ENCODE peak calls at places on chromosomes 11 and 22, in five cellular contexts. E is kidney, P is endodermal cell, F is AG04450, T is brain microvascular endothelial cell. B is an unnamed sample.

GRCh38 chr22:20465759-20466077 is 28.1 kb upstream of the SCARF2 start:
- DNase-seq in T (no peak), P (no peak), E (no peak), F (no peak), B (no peak)

GRCh38 chr11:121153472-121153871 is 52.4 kb downstream of the TECTA start:
- DNase-seq in T (no peak), P (peak), E (no peak), F (no peak), B (no peak)

GRCh38 chr11:7840580-7840979 is 43.8 kb upstream of the OR5P2 start:
- DNase-seq in E (no peak), T (no peak), F (no peak), P (no peak), B (no peak)

GRCh38 chr11:98365941-98366340 is 654.8 kb upstream of the CNTN5 start:
- DNase-seq in P (no peak), E (no peak), F (no peak), T (no peak), B (no peak)

GRCh38 chr22:46421272-46421671 is 85.8 kb downstream of the TRMU start:
- DNase-seq in E (no peak), P (no peak), T (no peak), F (no peak), B (no peak)

GRCh38 chr11:100687032-100687629 is at the start of gene ARHGAP42:
- DNase-seq in T (peak), P (peak), F (no peak), E (peak), B (no peak)

GRCh38 chr22:31244943-31245451 is 32.9 kb downstream of the LIMK2 start:
- DNase-seq in P (no peak), E (no peak), F (no peak), T (no peak), B (no peak)

GRCh38 chr11:32094931-32095330 is 4.1 kb downstream of the RCN1 start:
- DNase-seq in F (no peak), P (no peak), E (no peak), T (no peak), B (no peak)

GRCh38 chr11:798093-798713 is at the start of gene SLC25A22:
- DNase-seq in T (peak), P (peak), E (peak), F (no peak), B (no peak)

GRCh38 chr11:118321386-118322082 is 17.0 kb downstream of the CD3E start:
- DNase-seq in E (no peak), F (no peak), T (no peak), P (no peak), B (no peak)

GRCh38 chr11:76030286-76030685 is 176.0 kb downstream of the WNT11 start:
- DNase-seq in T (peak), F (peak), E (no peak), P (no peak), B (peak)

GRCh38 chr11:96341237-96342130 is 1.5 kb downstream of the MAML2 start:
- DNase-seq in P (peak), T (no peak), E (peak), F (no peak), B (no peak)

GRCh38 chr11:13963169-13963948 is 836 bp downstream of the SPON1 start:
- DNase-seq in T (no peak), E (peak), P (peak), F (no peak), B (no peak)

GRCh38 chr11:6321961-6322362 is 1.7 kb upstream of the CAVIN3 start:
- DNase-seq in E (no peak), P (peak), F (no peak), T (peak), B (no peak)

GRCh38 chr11:75468534-75469340 is 35.7 kb upstream of the KLHL35 start:
- DNase-seq in F (peak), T (peak), P (no peak), E (peak), B (no peak)

GRCh38 chr11:114416441-114416928 is 16.0 kb downstream of the RBM7 start:
- DNase-seq in F (no peak), T (peak), E (no peak), P (no peak), B (peak)

GRCh38 chr22:29121124-29121523 is 48.3 kb downstream of the KREMEN1 start:
- DNase-seq in E (no peak), P (no peak), F (no peak), T (no peak), B (no peak)

GRCh38 chr11:129408865-129409444 is 33.3 kb downstream of the BARX2 start:
- DNase-seq in E (no peak), F (no peak), T (no peak), P (no peak), B (no peak)

DNA sequence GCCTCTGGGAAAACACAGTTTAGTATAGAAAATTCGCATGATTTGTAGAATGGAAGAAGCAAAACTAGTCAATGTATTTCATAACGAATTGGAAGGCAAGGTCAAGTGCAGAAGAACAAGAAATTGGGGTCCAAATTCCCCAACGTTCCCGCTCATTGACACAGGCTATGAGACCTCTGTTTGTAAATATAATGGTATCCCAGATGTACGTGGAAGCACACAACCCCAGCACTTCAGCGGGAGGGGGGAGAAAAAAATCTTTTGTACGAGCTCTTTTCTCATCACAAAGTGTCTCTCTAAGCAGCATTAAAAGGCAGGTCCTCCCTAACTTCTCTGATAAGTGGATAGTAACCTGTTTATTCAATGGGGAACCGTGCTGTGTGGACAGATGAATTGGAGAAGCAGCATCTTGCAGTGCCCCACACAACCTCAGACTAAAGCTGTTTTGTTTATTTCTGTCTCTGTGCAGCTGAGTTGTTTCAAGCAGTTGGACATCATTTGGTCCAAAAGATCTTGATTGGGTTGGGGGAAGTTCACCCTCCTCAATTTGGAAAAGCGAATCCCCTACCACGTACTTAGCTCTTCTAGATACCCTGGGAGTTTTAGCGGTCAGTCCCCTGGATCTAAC is 1.1 kb upstream of the GAB2 start:
- DNase-seq in P (no peak), F (no peak), E (no peak), T (peak), B (no peak)
- H3K27ac ChIP-seq in P (no peak), F (peak), E (no peak), T (peak), B (no peak)

DNA sequence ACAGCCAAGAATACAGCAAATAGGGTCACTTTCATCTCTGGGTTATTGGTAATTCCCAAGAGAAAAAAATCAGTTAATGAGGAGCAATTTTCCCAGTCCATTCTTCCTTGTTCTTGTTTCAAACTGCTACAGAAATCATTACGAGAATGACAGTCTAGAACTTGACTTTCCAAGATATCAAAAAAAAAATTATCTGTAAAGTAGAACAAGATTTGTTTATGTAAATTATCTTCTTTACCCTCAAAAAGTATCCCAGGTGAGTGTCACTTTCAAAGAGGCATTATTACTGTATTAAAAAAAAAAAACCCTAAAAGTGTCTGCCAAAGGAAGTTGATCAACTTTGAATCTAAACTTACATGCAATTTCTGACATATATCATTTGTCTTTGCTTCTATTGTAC is at the start of gene OR5W2:
- DNase-seq in F (no peak), P (no peak), T (no peak), E (no peak), B (no peak)
- H3K27ac ChIP-seq in F (no peak), P (no peak), T (no peak), E (no peak), B (no peak)

GRCh38 chr11:74468058-74468457 is 709 bp upstream of the KCNE3 start:
- DNase-seq in P (peak), E (no peak), F (no peak), T (no peak), B (no peak)
- H3K27ac ChIP-seq in P (no peak), E (peak), F (no peak), T (no peak), B (no peak)

DNA sequence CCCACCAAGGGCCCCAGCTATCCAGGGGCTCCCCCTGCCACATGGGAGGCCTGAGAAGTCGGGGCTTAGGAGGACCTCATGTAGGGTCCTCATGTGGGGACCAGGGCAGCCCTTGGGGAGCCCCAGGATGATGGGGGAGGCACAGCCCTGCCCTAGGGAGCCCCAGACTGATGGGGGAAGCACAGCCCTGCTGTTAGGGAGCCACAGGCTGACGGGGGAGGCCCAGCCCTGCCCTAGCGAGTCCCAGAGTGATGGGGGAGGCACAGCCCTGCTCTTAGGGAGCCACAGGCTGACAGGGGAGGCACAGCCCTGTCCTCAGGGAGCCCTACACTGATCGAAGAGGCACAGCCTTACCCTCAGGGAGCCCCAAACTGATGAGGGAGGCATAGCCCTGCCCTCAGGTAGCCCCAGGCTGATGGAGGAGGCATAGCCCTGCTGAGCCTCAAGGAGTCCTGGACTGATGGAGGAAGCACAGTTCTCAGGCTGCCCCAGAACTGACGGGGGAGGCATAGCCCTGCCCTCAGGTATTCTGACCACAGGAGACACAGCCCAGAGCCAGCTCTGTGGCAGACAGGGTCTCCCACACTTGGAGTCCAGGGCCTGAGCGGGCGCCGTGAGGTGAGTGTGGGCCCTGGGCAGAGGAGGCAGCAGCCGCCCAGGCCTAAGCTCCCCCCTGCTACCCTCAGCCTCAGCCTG is 10.8 kb downstream of the PRR33 start:
- DNase-seq in P (no peak), F (no peak), T (no peak), E (no peak), B (no peak)
- H3K27ac ChIP-seq in P (no peak), F (no peak), T (no peak), E (no peak), B (no peak)

DNA sequence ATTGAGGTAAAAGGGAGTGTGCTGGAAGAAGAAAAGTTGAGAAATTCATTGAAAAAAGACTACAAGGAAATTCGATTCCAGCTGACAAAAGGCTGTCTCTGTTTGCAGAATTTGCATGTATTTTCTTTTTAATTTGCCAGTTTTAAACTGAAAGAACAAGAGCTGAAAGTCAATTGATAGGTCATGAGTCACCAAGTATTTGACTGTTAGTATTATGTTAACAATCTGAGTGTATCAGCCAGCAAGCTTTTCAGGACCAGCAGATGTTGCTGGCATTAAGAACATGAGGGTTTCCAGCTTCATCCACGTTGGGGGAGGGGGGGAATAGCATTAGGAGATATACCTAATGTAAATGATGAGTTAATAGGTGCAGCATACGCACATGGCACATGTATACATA is 726.7 kb downstream of the METTL15 start:
- DNase-seq in F (peak), T (peak), P (no peak), E (no peak), B (no peak)
- H3K27ac ChIP-seq in F (peak), T (peak), P (no peak), E (no peak), B (peak)

GRCh38 chr11:12169822-12170221 is 59.4 kb downstream of the MICAL2 start:
- DNase-seq in E (no peak), F (no peak), P (peak), T (no peak), B (no peak)
- H3K27ac ChIP-seq in E (no peak), F (peak), P (no peak), T (peak), B (peak)

DNA sequence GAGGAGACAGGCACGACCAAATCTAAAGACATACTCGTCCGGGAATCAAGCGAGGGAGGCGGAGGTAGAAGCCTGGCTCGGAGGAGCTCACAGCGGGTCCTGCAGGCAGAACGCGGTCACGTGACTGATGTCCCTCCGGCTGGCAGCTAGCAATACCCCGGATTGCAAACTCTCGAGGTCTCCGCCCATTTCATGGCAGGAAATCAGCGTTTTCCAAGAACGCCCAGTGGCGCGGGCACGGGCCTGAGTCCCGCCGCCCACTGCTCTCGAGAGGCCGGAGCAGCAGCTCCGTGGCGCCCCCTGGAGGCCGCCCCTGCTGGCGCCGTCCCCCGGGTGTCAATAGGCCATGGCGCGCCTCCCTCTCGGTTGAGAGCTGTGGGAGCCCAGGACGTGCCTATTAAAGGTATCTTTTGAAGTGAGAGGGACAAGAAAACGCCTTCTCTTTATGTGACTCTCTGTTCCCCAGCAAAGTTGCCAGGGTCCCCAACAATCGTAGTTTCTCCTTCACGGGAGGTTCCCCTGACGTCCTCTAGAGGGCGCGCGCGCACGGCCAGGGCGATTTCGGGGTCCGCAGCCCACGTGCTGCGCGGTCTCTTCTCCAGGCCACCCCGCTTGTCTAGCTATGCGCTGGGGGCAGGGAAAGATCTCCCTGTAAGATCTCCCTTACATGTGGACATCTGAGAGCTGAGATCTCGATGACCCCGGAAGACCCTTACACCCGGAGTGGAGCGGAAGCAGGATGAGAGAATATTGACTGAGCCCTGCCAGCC is 37.3 kb upstream of the RBFOX2 start:
- DNase-seq in P (peak), E (peak), T (peak), F (peak), B (no peak)
- H3K27ac ChIP-seq in P (peak), E (peak), T (peak), F (peak), B (peak)